ENCODE peak calls at places on chromosomes 16 and 17, in ten cellular contexts. Y, I, V, K, T, C, N, D, E and O are unnamed samples.

GRCh38 chr17:71142333-71142732 is 973.0 kb downstream of the KCNJ2 start:
- DNase-seq in Y (no peak), I (no peak), V (no peak), K (no peak), T (no peak), C (no peak), N (no peak), D (no peak), E (no peak), O (no peak)

GRCh38 chr16:81581107-81581506 is 136.5 kb downstream of the CMIP start:
- DNase-seq in Y (peak; percentile 59), I (peak; percentile 56), V (no peak), K (no peak), T (no peak), C (no peak), N (no peak), D (no peak), E (peak; percentile 100), O (no peak)

GRCh38 chr17:68682913-68683312 is 81.7 kb upstream of the FAM20A start:
- DNase-seq in Y (no peak), I (no peak), V (no peak), K (no peak), T (no peak), C (no peak), N (no peak), D (no peak), E (no peak), O (no peak)

GRCh38 chr17:74901353-74902145 is 8.1 kb upstream of the FADS6 start:
- DNase-seq in Y (no peak), I (no peak), V (no peak), K (no peak), T (no peak), C (no peak), N (no peak), D (no peak), E (no peak), O (no peak)

GRCh38 chr16:75758215-75758614 is 31.9 kb upstream of the CPHXL start:
- DNase-seq in Y (no peak), I (no peak), V (no peak), K (no peak), T (peak; percentile 23), C (no peak), N (no peak), D (no peak), E (no peak), O (no peak)

GRCh38 chr16:67563708-67564468 is 1.6 kb downstream of the CTCF start:
- DNase-seq in Y (peak; percentile 68), I (no peak), V (no peak), K (peak; percentile 67), T (peak; percentile 78), C (peak; percentile 86), N (no peak), D (peak; percentile 36), E (peak; percentile 78), O (peak; percentile 59)

GRCh38 chr16:83137326-83137770 is 510.6 kb downstream of the CDH13 start:
- DNase-seq in Y (no peak), I (no peak), V (no peak), K (no peak), T (peak; percentile 7), C (no peak), N (no peak), D (peak; percentile 63), E (peak; percentile 58), O (no peak)

GRCh38 chr17:78748730-78749317 is 33.2 kb downstream of the CYTH1 start:
- DNase-seq in Y (peak; percentile 85), I (no peak), V (no peak), K (peak; percentile 73), T (peak; percentile 72), C (peak; percentile 85), N (peak; percentile 74), D (no peak), E (peak; percentile 86), O (peak; percentile 78)

GRCh38 chr17:76419576-76420245 is 33.2 kb downstream of the UBE2O start:
- DNase-seq in Y (no peak), I (no peak), V (no peak), K (no peak), T (no peak), C (no peak), N (no peak), D (no peak), E (no peak), O (no peak)

GRCh38 chr17:76422406-76422805 is 30.5 kb downstream of the UBE2O start:
- DNase-seq in Y (no peak), I (no peak), V (no peak), K (no peak), T (no peak), C (no peak), N (no peak), D (no peak), E (no peak), O (no peak)

GRCh38 chr17:76422860-76423259 is 30.1 kb downstream of the UBE2O start:
- DNase-seq in Y (no peak), I (no peak), V (no peak), K (no peak), T (no peak), C (no peak), N (no peak), D (no peak), E (no peak), O (no peak)

GRCh38 chr17:76420356-76421053 is 32.4 kb downstream of the UBE2O start:
- DNase-seq in Y (no peak), I (no peak), V (no peak), K (no peak), T (no peak), C (no peak), N (no peak), D (no peak), E (no peak), O (no peak)

DNA sequence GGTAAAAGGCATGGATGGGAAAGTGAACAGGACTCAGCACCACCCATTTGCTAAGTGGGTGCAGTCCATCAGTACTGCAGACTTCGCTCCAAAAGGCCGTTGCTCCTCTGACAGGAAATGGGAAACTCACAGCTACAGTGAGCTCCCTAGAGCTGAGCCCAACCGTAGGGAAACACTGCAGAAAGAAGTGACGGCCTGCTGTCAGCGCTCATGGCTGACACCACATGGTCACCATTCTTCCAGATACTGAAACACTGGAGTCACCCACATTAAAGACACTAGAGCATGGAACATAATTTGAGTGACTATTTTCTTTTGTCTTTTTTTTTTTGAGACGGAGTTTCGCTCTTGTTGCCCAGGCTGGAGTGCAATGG is 31.9 kb downstream of the UBE2O start:
- DNase-seq in Y (no peak), I (no peak), V (no peak), K (no peak), T (no peak), C (no peak), N (no peak), D (no peak), E (no peak), O (no peak)
- H3K4me1 ChIP-seq in Y (peaks cover 10% of the 10 kb centered on the region), I (no peaks in the 10 kb centered on the region), V (no peaks in the 10 kb centered on the region), K (peaks cover 23% of the 10 kb centered on the region), T (peaks cover 30% of the 10 kb centered on the region), C (peaks cover 13% of the 10 kb centered on the region), N (peaks cover 22% of the 10 kb centered on the region), D (no peaks in the 10 kb centered on the region), E (no peaks in the 10 kb centered on the region), O (peaks cover 4% of the 10 kb centered on the region)

GRCh38 chr17:43970366-43970765 is 16.6 kb upstream of the PYY start:
- DNase-seq in Y (no peak), I (no peak), V (no peak), K (no peak), T (no peak), C (no peak), N (no peak), D (no peak), E (no peak), O (no peak)

GRCh38 chr17:43962479-43962878 is 8.7 kb upstream of the PYY start:
- DNase-seq in Y (no peak), I (no peak), V (no peak), K (no peak), T (no peak), C (no peak), N (no peak), D (no peak), E (no peak), O (peak; percentile 42)

GRCh38 chr17:43966276-43966675 is 12.5 kb upstream of the PYY start:
- DNase-seq in Y (no peak), I (no peak), V (no peak), K (no peak), T (no peak), C (no peak), N (no peak), D (no peak), E (peak; percentile 51), O (no peak)

GRCh38 chr17:43961954-43962353 is 8.2 kb upstream of the PYY start:
- DNase-seq in Y (no peak), I (no peak), V (no peak), K (no peak), T (no peak), C (no peak), N (no peak), D (no peak), E (no peak), O (no peak)

DNA sequence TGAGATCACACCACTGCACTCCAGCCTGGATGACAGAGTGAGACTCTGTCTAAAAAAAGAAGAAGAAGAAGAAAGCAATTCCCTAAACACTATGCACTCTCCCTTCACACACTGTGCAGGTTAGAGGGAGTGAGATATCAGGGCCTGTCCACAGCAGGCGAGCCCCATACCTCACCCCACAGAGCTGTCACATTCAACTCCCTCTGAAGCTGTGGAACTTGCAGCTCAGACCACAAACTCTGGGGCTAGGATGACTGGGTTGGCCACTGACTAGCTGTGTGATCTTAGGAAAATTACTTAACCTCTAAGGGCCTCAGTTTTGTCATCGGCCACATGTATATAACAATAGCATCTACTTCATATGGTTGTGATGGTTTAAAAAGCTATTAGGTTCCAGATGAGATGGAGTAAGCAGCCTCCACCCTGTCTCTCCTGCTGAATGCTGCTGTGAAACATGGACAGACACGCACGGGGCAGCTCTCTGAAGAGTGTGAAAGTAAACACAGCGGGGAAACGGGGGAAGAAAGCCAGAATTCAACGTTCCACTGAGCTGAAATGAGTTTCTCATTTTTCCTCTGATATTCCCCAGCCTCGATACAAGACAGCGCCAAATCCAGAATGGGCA is 13.6 kb upstream of the PYY start:
- DNase-seq in Y (no peak), I (no peak), V (no peak), K (no peak), T (no peak), C (no peak), N (no peak), D (no peak), E (no peak), O (no peak)
- TF ChIP-seq CTCF in Y (no peak), I (no peak), V (no peak), K (no peak), T (no peak), C (no peak), N (no peak), D (no peak), E (no peak), O (no peak)

GRCh38 chr17:55171634-55172328 is 93.0 kb upstream of the HLF start:
- DNase-seq in Y (no peak), I (no peak), V (no peak), K (no peak), T (no peak), C (no peak), N (no peak), D (no peak), E (no peak), O (no peak)

GRCh38 chr17:55163408-55163807 is 101.4 kb upstream of the HLF start:
- DNase-seq in Y (no peak), I (no peak), V (no peak), K (no peak), T (no peak), C (no peak), N (no peak), D (no peak), E (no peak), O (no peak)

GRCh38 chr17:55166506-55166905 is 98.3 kb upstream of the HLF start:
- DNase-seq in Y (peak; percentile 47), I (no peak), V (no peak), K (no peak), T (no peak), C (no peak), N (no peak), D (no peak), E (no peak), O (no peak)

GRCh38 chr17:55168970-55169687 is 95.6 kb upstream of the HLF start:
- DNase-seq in Y (no peak), I (no peak), V (no peak), K (no peak), T (no peak), C (no peak), N (peak; percentile 51), D (no peak), E (no peak), O (no peak)

DNA sequence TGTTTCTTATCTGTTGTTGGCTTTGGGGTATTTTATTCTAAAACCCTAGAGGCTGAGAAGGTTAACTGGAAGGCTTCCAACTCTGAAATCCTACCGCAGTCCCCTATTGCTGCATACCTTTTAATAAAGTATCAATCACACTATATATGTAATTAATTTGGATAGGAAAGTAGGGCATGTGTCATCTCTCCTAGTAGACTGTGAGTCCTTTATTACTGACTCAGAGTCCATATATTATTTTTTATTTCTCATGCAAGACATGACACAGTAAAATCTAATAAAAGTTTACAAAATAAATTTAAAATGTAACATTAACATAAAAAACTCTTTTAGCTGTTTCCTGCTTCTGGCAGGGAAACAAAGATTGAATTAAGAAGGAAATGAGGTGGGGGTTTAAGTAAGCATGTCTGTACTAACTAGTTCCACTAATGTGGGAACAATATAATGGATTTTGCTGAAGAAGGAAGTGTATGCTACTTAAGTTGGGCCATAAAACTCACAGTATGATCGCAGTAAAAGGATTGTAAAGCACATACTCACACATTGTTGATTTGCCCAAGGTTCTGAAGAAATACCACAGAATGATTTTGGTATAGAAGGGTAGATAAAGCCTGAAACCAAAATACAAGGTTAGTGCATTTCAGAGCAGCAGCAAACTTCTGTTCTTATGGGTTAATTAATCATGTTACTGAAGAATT is 97.6 kb upstream of the HLF start:
- DNase-seq in Y (no peak), I (no peak), V (no peak), K (no peak), T (no peak), C (no peak), N (no peak), D (no peak), E (no peak), O (no peak)
- H3K4me1 ChIP-seq in Y (no peaks in the 10 kb centered on the region), I (no peaks in the 10 kb centered on the region), V (no peaks in the 10 kb centered on the region), K (no peaks in the 10 kb centered on the region), T (no peaks in the 10 kb centered on the region), C (no peaks in the 10 kb centered on the region), N (peaks cover 21% of the 10 kb centered on the region), D (no peaks in the 10 kb centered on the region), E (peaks cover 9% of the 10 kb centered on the region), O (no peaks in the 10 kb centered on the region)

DNA sequence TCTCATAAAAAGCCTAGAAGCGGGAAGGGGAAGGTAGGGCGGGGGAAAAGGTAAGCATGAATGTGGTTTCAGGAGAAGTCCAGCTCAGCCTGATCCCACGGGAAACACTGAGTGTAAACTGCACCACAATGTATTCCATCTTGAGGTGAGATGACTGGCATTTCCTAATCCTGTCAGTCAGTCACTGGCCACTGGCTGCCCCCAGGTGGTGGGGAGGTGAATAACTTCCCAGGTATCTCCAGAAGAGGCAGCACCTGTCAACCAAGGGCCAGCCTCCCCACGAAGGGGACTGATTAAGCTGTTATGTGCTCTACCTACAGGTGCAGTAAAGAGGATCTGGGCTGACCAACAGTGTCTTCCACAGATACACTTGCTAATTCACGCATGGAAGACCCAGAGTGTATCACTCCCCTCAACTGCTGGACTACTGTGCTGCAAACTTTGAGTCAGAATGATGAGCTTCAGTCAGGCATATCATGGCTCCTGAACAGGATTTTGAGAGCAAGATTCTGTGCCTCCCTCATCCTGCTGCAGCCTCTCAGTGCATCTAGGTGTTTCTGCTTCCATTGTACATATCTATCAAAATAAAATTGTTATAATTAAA is 108.5 kb upstream of the CCL2 start:
- DNase-seq in Y (peak; percentile 60), I (peak; percentile 24), V (peak; percentile 98), K (no peak), T (peak; percentile 74), C (no peak), N (no peak), D (peak; percentile 77), E (no peak), O (no peak)
- TF ChIP-seq CTCF in Y (peak; percentile 50), I (peak; percentile 79), V (peak; percentile 97), K (no peak), T (peak; percentile 93), C (no peak), N (peak; percentile 87), D (peak; percentile 81), E (peak; percentile 36), O (peak; percentile 63)